ENCODE peak calls at places on chromosomes 6 and 20, in seven cellular contexts. R, P, N, W, O, B and I are unnamed samples.

GRCh38 chr20:3987296-3987695 is 28.1 kb downstream of the RNF24 start:
- DNase-seq in N (no peak), P (no peak), O (peak), R (no peak), W (no peak), B (no peak), I (no peak)

GRCh38 chr6:127162808-127163207 is 44.3 kb downstream of the RSPO3 start:
- DNase-seq in W (no peak), P (no peak), O (peak), N (no peak), B (no peak), R (no peak), I (no peak)

GRCh38 chr20:22887796-22888195 is 147.3 kb upstream of the SSTR4 start:
- DNase-seq in B (no peak), P (no peak), O (no peak), N (no peak), R (no peak), W (no peak), I (no peak)

GRCh38 chr6:63140682-63141318 is 70.5 kb upstream of the FKBP1C start:
- DNase-seq in P (no peak), N (no peak), W (no peak), R (no peak), B (no peak), O (no peak), I (no peak)

GRCh38 chr6:89986650-89987074 is 92.4 kb downstream of the GJA10 start:
- DNase-seq in N (peak), B (no peak), O (peak), W (no peak), R (peak), P (no peak), I (no peak)

GRCh38 chr6:151351731-151352130 is 39.6 kb downstream of the ZBTB2 start:
- DNase-seq in O (no peak), W (no peak), P (no peak), R (no peak), B (no peak), N (no peak), I (no peak)

GRCh38 chr6:45488884-45489283 is 111.2 kb upstream of the SUPT3H start:
- DNase-seq in N (no peak), R (no peak), W (no peak), B (no peak), O (no peak), P (no peak), I (no peak)

GRCh38 chr20:25372584-25373336 is 17.9 kb downstream of the ABHD12 start:
- DNase-seq in P (no peak), O (peak), N (peak), B (no peak), R (peak), W (no peak), I (peak)

GRCh38 chr20:35443003-35443402 is 5.0 kb upstream of the GDF5 start:
- DNase-seq in B (no peak), R (peak), W (no peak), N (peak), O (peak), P (no peak), I (peak)

GRCh38 chr6:154307696-154308425 is 48.7 kb downstream of the IPCEF1 start:
- DNase-seq in B (no peak), W (no peak), O (no peak), P (no peak), N (no peak), R (no peak), I (no peak)

GRCh38 chr6:169669889-169670288 is 31.9 kb downstream of the WDR27 start:
- DNase-seq in P (no peak), B (no peak), W (no peak), R (peak), N (no peak), O (peak), I (peak)

GRCh38 chr6:135093578-135093977 is 39.0 kb upstream of the HBS1L start:
- DNase-seq in R (peak), P (no peak), N (no peak), B (no peak), W (no peak), O (no peak), I (no peak)

GRCh38 chr6:142881771-142882170 is 63.2 kb downstream of the HIVEP2 start:
- DNase-seq in N (peak), O (no peak), B (no peak), R (no peak), P (no peak), W (no peak), I (no peak)